ENCODE peak calls at places on chromosomes 2 and 18, in nine cellular contexts. P is suprapubic skin, X is Peyer's patch, S is adrenal gland, L is IMR-90, F is H1, N is esophagus muscularis mucosa, A is transverse colon, K is body of pancreas. Z is an unnamed sample. For H3K4me1, the result is how much of the 10 kb centered on the place peaks cover.

GRCh38 chr18:46097378-46097852 is 681 bp downstream of the ATP5F1A start:
- DNase-seq in P (no peak), X (no peak), S (no peak), L (no peak), F (no peak), N (no peak), A (no peak), K (no peak), Z (no peak)

GRCh38 chr18:58117685-58118403 is 73.8 kb downstream of the NEDD4L start:
- DNase-seq in P (no peak), X (peak), S (peak), L (peak), F (no peak), N (no peak), A (peak), K (peak), Z (no peak)

GRCh38 chr2:37026050-37026449 is 58.1 kb downstream of the HEATR5B start:
- DNase-seq in P (no peak), X (no peak), S (no peak), L (no peak), F (peak), N (no peak), A (no peak), K (no peak), Z (no peak)

GRCh38 chr2:101410716-101411115 is 23.4 kb upstream of the CREG2 start:
- DNase-seq in P (no peak), X (no peak), S (no peak), L (no peak), F (no peak), N (no peak), A (no peak), K (no peak), Z (no peak)

GRCh38 chr2:138516030-138516704 is 14.6 kb downstream of the SPOPL start:
- DNase-seq in P (no peak), X (no peak), S (no peak), L (peak), F (no peak), N (no peak), A (no peak), K (no peak), Z (no peak)

GRCh38 chr18:32349728-32350395 is 120.8 kb downstream of the GAREM1 start:
- DNase-seq in P (no peak), X (peak), S (peak), L (peak), F (no peak), N (no peak), A (peak), K (peak), Z (no peak)

GRCh38 chr2:121771976-121772742 is 16.7 kb downstream of the TSN start:
- DNase-seq in P (no peak), X (no peak), S (no peak), L (peak), F (no peak), N (no peak), A (no peak), K (no peak), Z (no peak)

GRCh38 chr2:235505210-235505741 is 11.4 kb downstream of the AGAP1 start:
- DNase-seq in P (no peak), X (no peak), S (peak), L (no peak), F (no peak), N (no peak), A (peak), K (peak), Z (no peak)

GRCh38 chr18:37430346-37431076 is 135.1 kb downstream of the CELF4 start:
- DNase-seq in P (no peak), X (no peak), S (no peak), L (no peak), F (peak), N (no peak), A (no peak), K (no peak), Z (no peak)

GRCh38 chr2:7430869-7431641 is 513.8 kb downstream of the RNF144A start:
- DNase-seq in P (peak), X (peak), S (peak), L (no peak), F (peak), N (no peak), A (peak), K (peak), Z (no peak)

GRCh38 chr18:13800505-13801259 is 23.3 kb upstream of the MC5R start:
- DNase-seq in P (no peak), X (peak), S (peak), L (peak), F (peak), N (no peak), A (peak), K (peak), Z (no peak)

GRCh38 chr2:33589444-33589843 is 9.7 kb downstream of the FAM98A start:
- DNase-seq in P (no peak), X (no peak), S (no peak), L (peak), F (no peak), N (no peak), A (no peak), K (no peak), Z (no peak)

GRCh38 chr18:6576706-6577375 is 152.7 kb upstream of the ARHGAP28 start:
- DNase-seq in P (no peak), X (no peak), S (no peak), L (no peak), F (no peak), N (peak), A (no peak), K (no peak), Z (no peak)

GRCh38 chr2:11932053-11932512 is 185.7 kb downstream of the LPIN1 start:
- DNase-seq in P (no peak), X (no peak), S (no peak), L (no peak), F (no peak), N (peak), A (no peak), K (no peak), Z (no peak)

GRCh38 chr2:14516844-14517243 is 115.7 kb upstream of the LRATD1 start:
- DNase-seq in P (no peak), X (no peak), S (no peak), L (peak), F (no peak), N (no peak), A (no peak), K (no peak), Z (no peak)

GRCh38 chr2:166090346-166090745 is 37.5 kb downstream of the SCN1A start:
- DNase-seq in P (no peak), X (no peak), S (no peak), L (peak), F (no peak), N (no peak), A (no peak), K (no peak), Z (no peak)

GRCh38 chr18:58788971-58789797 is 75.5 kb upstream of the ZNF532 start:
- DNase-seq in P (no peak), X (no peak), S (peak), L (peak), F (no peak), N (no peak), A (no peak), K (no peak), Z (no peak)

GRCh38 chr18:48033770-48034650 is 103.6 kb upstream of the SMAD2 start:
- DNase-seq in P (peak), X (peak), S (peak), L (no peak), F (no peak), N (no peak), A (no peak), K (no peak), Z (no peak)

GRCh38 chr2:143545643-143546275 is 416.5 kb downstream of the ARHGAP15 start:
- DNase-seq in P (no peak), X (no peak), S (no peak), L (peak), F (no peak), N (no peak), A (no peak), K (no peak), Z (no peak)

GRCh38 chr2:15753811-15754702 is 162.4 kb downstream of the DDX1 start:
- DNase-seq in P (no peak), X (no peak), S (peak), L (no peak), F (no peak), N (no peak), A (no peak), K (no peak), Z (no peak)

GRCh38 chr2:127657232-127657595 is 11.3 kb downstream of the GPR17 start:
- DNase-seq in P (no peak), X (no peak), S (no peak), L (no peak), F (no peak), N (no peak), A (no peak), K (no peak), Z (no peak)

GRCh38 chr2:178482437-178482836 is 2.2 kb downstream of the PLEKHA3 start:
- DNase-seq in P (no peak), X (no peak), S (no peak), L (no peak), F (no peak), N (no peak), A (no peak), K (no peak), Z (no peak)

GRCh38 chr2:35447210-35447609 is 908.4 kb upstream of the CRIM1 start:
- DNase-seq in P (no peak), X (no peak), S (no peak), L (no peak), F (no peak), N (no peak), A (no peak), K (no peak), Z (no peak)

GRCh38 chr2:74499269-74499939 is at the start of gene LBX2:
- DNase-seq in P (no peak), X (peak), S (no peak), L (no peak), F (no peak), N (no peak), A (no peak), K (no peak), Z (no peak)

GRCh38 chr2:202104286-202104870 is 31.3 kb downstream of the KIAA2012 start:
- DNase-seq in P (no peak), X (peak), S (no peak), L (peak), F (peak), N (no peak), A (peak), K (peak), Z (no peak)

GRCh38 chr2:24334245-24334633 is 26.1 kb downstream of the ITSN2 start:
- DNase-seq in P (no peak), X (no peak), S (no peak), L (peak), F (no peak), N (no peak), A (no peak), K (no peak), Z (no peak)

GRCh38 chr18:60027397-60027796 is 127.6 kb downstream of the PMAIP1 start:
- DNase-seq in P (no peak), X (no peak), S (no peak), L (no peak), F (no peak), N (no peak), A (no peak), K (no peak), Z (no peak)

GRCh38 chr18:44107187-44107586 is 573.5 kb upstream of the SETBP1 start:
- DNase-seq in P (no peak), X (no peak), S (no peak), L (no peak), F (no peak), N (no peak), A (no peak), K (no peak), Z (no peak)

GRCh38 chr18:77098033-77098432 is 34.5 kb downstream of the MBP start:
- DNase-seq in P (peak), X (no peak), S (no peak), L (peak), F (no peak), N (no peak), A (no peak), K (no peak), Z (no peak)

GRCh38 chr18:74897971-74898657 is 300.4 kb downstream of the ZNF407 start:
- DNase-seq in P (no peak), X (no peak), S (no peak), L (peak), F (no peak), N (no peak), A (no peak), K (no peak), Z (no peak)

GRCh38 chr2:147275943-147276342 is 568.9 kb upstream of the ACVR2A start:
- DNase-seq in P (no peak), X (no peak), S (no peak), L (no peak), F (peak), N (no peak), A (no peak), K (peak), Z (no peak)

GRCh38 chr18:3816601-3817363 is 366.8 kb downstream of the TGIF1 start:
- DNase-seq in P (no peak), X (peak), S (no peak), L (peak), F (no peak), N (peak), A (no peak), K (no peak), Z (no peak)

GRCh38 chr2:74876081-74876886 is 42.4 kb downstream of the HK2 start:
- DNase-seq in P (no peak), X (no peak), S (peak), L (peak), F (no peak), N (no peak), A (no peak), K (peak), Z (no peak)

GRCh38 chr2:211408485-211408884 is 852.1 kb downstream of the CPS1 start:
- DNase-seq in P (no peak), X (no peak), S (no peak), L (no peak), F (no peak), N (no peak), A (no peak), K (no peak), Z (no peak)

GRCh38 chr2:207317358-207317984 is 151.7 kb upstream of the KLF7 start:
- DNase-seq in P (no peak), X (no peak), S (no peak), L (peak), F (no peak), N (no peak), A (no peak), K (no peak), Z (no peak)

GRCh38 chr2:64391459-64391858 is 62.5 kb upstream of the LGALSL start:
- DNase-seq in P (no peak), X (no peak), S (no peak), L (no peak), F (no peak), N (no peak), A (no peak), K (no peak), Z (peak)

GRCh38 chr18:63181706-63182105 is 137.9 kb downstream of the BCL2 start:
- DNase-seq in P (no peak), X (no peak), S (no peak), L (no peak), F (no peak), N (no peak), A (no peak), K (no peak), Z (no peak)

GRCh38 chr18:63182247-63182771 is 137.3 kb downstream of the BCL2 start:
- DNase-seq in P (no peak), X (no peak), S (no peak), L (no peak), F (no peak), N (no peak), A (no peak), K (no peak), Z (no peak)

GRCh38 chr18:63182861-63183260 is 136.7 kb downstream of the BCL2 start:
- DNase-seq in P (no peak), X (peak), S (no peak), L (no peak), F (no peak), N (no peak), A (no peak), K (no peak), Z (no peak)

GRCh38 chr18:63183952-63184351 is 135.6 kb downstream of the BCL2 start:
- DNase-seq in P (no peak), X (no peak), S (no peak), L (no peak), F (no peak), N (no peak), A (no peak), K (no peak), Z (no peak)

DNA sequence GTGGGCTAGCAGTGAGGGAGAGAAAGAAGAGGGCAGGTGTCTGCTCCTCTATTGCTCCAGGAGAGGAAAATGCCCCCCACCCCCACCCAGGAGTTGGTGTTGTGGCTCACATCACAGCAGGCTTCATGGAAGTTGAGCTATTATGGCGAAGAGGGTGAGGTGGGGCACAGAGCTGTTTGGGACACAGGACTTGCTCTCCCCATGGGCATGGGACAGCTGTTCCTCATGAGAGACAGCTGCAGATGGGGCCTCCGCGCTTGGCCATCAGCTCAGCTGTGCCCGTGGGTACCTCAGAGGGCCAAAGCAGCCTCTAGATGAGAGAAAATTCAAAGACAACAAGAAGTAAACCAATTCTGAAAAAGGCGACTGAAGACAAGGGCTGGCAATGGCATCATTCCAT is 136.3 kb downstream of the BCL2 start:
- DNase-seq in P (no peak), X (no peak), S (no peak), L (no peak), F (no peak), N (no peak), A (no peak), K (no peak), Z (no peak)
- H3K4me1 ChIP-seq in P (under half), X (under half), S (under half), L (under half), F (under half), N (under half), A (half or more), K (under half), Z (half or more)

DNA sequence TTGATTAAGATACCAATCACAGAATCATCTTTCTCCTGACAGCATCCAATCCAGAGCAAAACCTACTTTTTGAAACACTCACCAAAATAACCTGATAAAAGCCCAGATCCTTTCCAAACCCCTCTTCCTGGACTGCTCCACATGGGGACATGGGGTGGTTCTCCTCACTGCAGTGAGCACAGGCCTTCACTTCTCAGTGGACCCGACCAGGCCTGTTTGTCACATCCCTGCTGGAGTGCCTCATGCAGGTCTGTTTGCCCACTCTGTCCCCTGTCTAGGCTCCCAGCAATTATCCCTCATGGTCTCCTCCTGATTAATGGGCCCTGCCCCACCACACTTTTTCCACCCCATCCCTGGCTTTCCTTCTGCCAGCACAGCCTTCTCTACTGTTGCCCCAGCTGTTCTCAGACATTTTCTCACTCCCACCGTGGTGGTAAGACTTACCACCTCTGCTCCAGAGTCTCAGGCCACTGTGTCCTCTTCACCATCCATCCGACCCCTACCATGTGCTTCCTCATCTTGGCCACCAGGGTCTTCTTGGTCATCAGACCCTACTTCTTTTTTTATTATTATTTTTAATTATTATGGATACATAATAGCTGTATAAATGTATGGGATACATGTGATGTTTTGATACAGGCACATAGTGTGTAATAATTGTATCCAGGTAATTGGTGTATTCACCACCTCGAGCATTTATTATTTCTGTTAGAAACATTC is 21.1 kb downstream of the MRPL30 start:
- DNase-seq in P (no peak), X (no peak), S (no peak), L (no peak), F (no peak), N (no peak), A (no peak), K (no peak), Z (no peak)
- TF ChIP-seq CTCF in P (no peak), X (no peak), S (no peak), L (no peak), F (no peak), N (peak), A (no peak), K (peak), Z (no peak)

DNA sequence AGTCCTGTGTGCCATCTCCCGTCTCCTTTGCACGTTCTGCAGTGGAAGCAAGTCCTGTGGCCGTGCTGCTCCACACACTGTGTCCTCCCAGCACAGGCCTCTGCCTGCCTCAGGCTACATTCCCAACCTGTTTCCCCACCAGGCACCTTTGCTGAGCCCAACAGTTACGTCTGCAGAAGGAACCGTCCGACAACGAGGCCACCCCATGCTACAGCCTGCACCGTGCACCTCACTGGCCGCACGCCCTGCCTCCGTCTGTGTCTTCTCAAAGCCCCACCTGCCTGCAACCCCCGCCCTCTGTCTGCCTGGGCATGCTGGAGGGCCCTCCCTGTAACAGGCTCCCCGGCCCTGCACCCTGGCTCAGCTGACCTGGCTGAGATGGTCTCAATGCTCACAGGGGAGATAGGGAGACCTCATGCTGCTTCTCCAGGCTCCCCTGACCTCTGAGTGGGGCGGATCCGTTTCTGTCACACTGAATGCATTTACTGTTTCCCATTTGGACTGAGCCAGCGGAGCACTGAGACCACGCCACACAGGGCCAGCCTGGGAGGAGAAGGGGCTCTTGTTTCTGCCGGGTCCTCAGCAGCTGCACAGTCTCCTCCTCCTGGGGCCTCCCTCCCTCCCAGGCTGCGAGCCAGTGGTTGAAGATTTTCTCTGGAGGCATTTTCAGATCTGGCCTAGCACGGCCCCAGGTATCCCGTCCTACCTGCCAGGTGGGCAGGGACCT is 109.1 kb upstream of the OTOS start:
- DNase-seq in P (peak), X (no peak), S (peak), L (no peak), F (no peak), N (peak), A (no peak), K (no peak), Z (peak)
- TF ChIP-seq POLR2A in P (no peak), X (no peak), S (no peak), L (no peak), F (no peak), N (no peak), A (no peak), K (no peak), Z (no peak)

GRCh38 chr2:85914916-85915315 is 26.1 kb upstream of the ST3GAL5 start:
- DNase-seq in P (no peak), X (no peak), S (peak), L (no peak), F (no peak), N (no peak), A (no peak), K (no peak), Z (no peak)
- H3K4me1 ChIP-seq in P (under half), X (under half), S (under half), L (under half), F (under half), N (under half), A (under half), K (under half), Z (under half)

GRCh38 chr2:134863446-134863845 is 25.0 kb downstream of the ACMSD start:
- DNase-seq in P (no peak), X (no peak), S (no peak), L (no peak), F (no peak), N (no peak), A (no peak), K (no peak), Z (no peak)

GRCh38 chr2:134865388-134865787 is 27.0 kb downstream of the ACMSD start:
- DNase-seq in P (no peak), X (no peak), S (peak), L (no peak), F (no peak), N (no peak), A (no peak), K (peak), Z (no peak)

GRCh38 chr2:134862674-134863073 is 24.3 kb downstream of the ACMSD start:
- DNase-seq in P (no peak), X (no peak), S (no peak), L (no peak), F (no peak), N (no peak), A (no peak), K (no peak), Z (no peak)

GRCh38 chr2:134861173-134861572 is 22.8 kb downstream of the ACMSD start:
- DNase-seq in P (no peak), X (no peak), S (no peak), L (no peak), F (no peak), N (no peak), A (no peak), K (no peak), Z (no peak)

GRCh38 chr2:134862069-134862468 is 23.7 kb downstream of the ACMSD start:
- DNase-seq in P (no peak), X (no peak), S (no peak), L (no peak), F (no peak), N (no peak), A (no peak), K (no peak), Z (no peak)
- TF ChIP-seq CTCF in P (no peak), X (no peak), S (no peak), L (no peak), F (no peak), N (no peak), A (no peak), K (no peak), Z (no peak)

GRCh38 chr2:112818094-112818902 is 18.3 kb downstream of the IL1B start:
- DNase-seq in P (no peak), X (no peak), S (no peak), L (no peak), F (no peak), N (no peak), A (no peak), K (peak), Z (no peak)
- TF ChIP-seq POLR2A in P (no peak), X (no peak), S (no peak), L (no peak), F (no peak), N (no peak), A (no peak), K (no peak), Z (no peak)

Z was measured in vagina.